ENCODE peak calls at places on chromosome 9, in ten cellular contexts. N, V, Z, G, F, S, B, U, I and T are unnamed samples.

GRCh38 chr9:4339357-4339756 is 39.5 kb upstream of the GLIS3 start:
- DNase-seq in F (peak), Z (peak), G (peak), B (peak), U (peak), N (peak), I (peak), S (peak), V (peak), T (peak)

GRCh38 chr9:95880011-95880690 is 4.7 kb downstream of the ERCC6L2 start:
- DNase-seq in N (no peak), V (peak), F (no peak), B (peak), Z (no peak), U (no peak), S (no peak), I (no peak), G (no peak), T (no peak)

GRCh38 chr9:127177221-127177620 is 54.8 kb upstream of the ANGPTL2 start:
- DNase-seq in U (no peak), Z (no peak), N (no peak), F (no peak), S (no peak), V (no peak), I (peak), B (no peak), G (no peak), T (peak)

GRCh38 chr9:132716007-132716406 is 45.7 kb downstream of the GTF3C4 start:
- DNase-seq in F (no peak), V (no peak), S (no peak), I (no peak), B (no peak), G (no peak), Z (no peak), N (no peak), U (no peak), T (no peak)

GRCh38 chr9:92147854-92148184 is 32.6 kb upstream of the SPTLC1 start:
- DNase-seq in F (no peak), N (no peak), S (no peak), U (no peak), V (no peak), B (no peak), G (no peak), I (no peak), Z (no peak), T (no peak)

GRCh38 chr9:93649610-93650261 is 73.4 kb downstream of the PHF2 start:
- DNase-seq in N (no peak), Z (peak), V (no peak), F (no peak), U (no peak), S (no peak), G (no peak), I (peak), B (no peak), T (no peak)

GRCh38 chr9:31590091-31590490 is 794.4 kb upstream of the ACO1 start:
- DNase-seq in S (no peak), U (no peak), F (no peak), Z (no peak), G (no peak), B (no peak), I (no peak), V (peak), N (no peak), T (peak)

GRCh38 chr9:133141833-133142594 is 21.0 kb upstream of the RALGDS start:
- DNase-seq in Z (no peak), F (no peak), I (no peak), S (no peak), G (no peak), N (peak), V (no peak), U (no peak), B (no peak), T (no peak)

GRCh38 chr9:81564632-81565031 is 124.7 kb downstream of the TLE1 start:
- DNase-seq in V (peak), S (no peak), N (no peak), F (no peak), B (no peak), G (no peak), U (no peak), I (no peak), Z (no peak), T (no peak)

GRCh38 chr9:109182550-109182939 is 15.5 kb upstream of the FRRS1L start:
- DNase-seq in S (no peak), B (no peak), G (no peak), U (no peak), Z (no peak), F (no peak), N (no peak), I (no peak), V (no peak), T (no peak)

GRCh38 chr9:99385814-99386279 is 163.8 kb downstream of the SEC61B start:
- DNase-seq in F (peak), G (no peak), N (no peak), Z (no peak), I (peak), B (peak), S (no peak), V (no peak), U (no peak), T (peak)

GRCh38 chr9:130994135-130994534 is 14.8 kb upstream of the LAMC3 start:
- DNase-seq in B (no peak), V (no peak), G (no peak), I (no peak), F (no peak), S (no peak), U (no peak), Z (no peak), N (no peak), T (no peak)

GRCh38 chr9:123335227-123335985 is 20.6 kb upstream of the CRB2 start:
- DNase-seq in B (peak), N (peak), V (peak), Z (no peak), I (no peak), U (no peak), G (peak), S (no peak), F (peak), T (no peak)

GRCh38 chr9:35570709-35571108 is 34.4 kb upstream of the TESK1 start:
- DNase-seq in F (no peak), U (no peak), V (no peak), N (peak), S (no peak), I (no peak), G (no peak), Z (no peak), B (no peak), T (no peak)

GRCh38 chr9:116674210-116674980 is 12.7 kb upstream of the TRIM32 start:
- DNase-seq in F (no peak), V (no peak), S (no peak), I (no peak), G (no peak), Z (no peak), B (no peak), N (no peak), U (no peak), T (no peak)

GRCh38 chr9:97046228-97046627 is 7.3 kb upstream of the CTSV start:
- DNase-seq in G (peak), I (no peak), S (peak), Z (no peak), V (no peak), B (peak), N (no peak), F (no peak), U (no peak), T (peak)

GRCh38 chr9:109117856-109118801 is 1.6 kb downstream of the TMEM245 start:
- DNase-seq in S (peak), G (no peak), B (peak), N (peak), Z (no peak), U (no peak), V (peak), I (no peak), F (no peak), T (peak)

GRCh38 chr9:131028221-131028884 is 19.4 kb downstream of the LAMC3 start:
- DNase-seq in I (no peak), F (no peak), G (no peak), B (no peak), U (no peak), V (no peak), S (no peak), Z (no peak), N (no peak), T (no peak)

GRCh38 chr9:70387663-70388062 is 26.8 kb downstream of the KLF9 start:
- DNase-seq in G (no peak), I (no peak), F (no peak), S (no peak), U (no peak), B (no peak), N (no peak), Z (no peak), V (no peak), T (no peak)

GRCh38 chr9:125758986-125759811 is 12.0 kb downstream of the PBX3 start:
- DNase-seq in G (no peak), B (no peak), U (no peak), V (peak), S (no peak), F (no peak), I (peak), Z (no peak), N (peak), T (no peak)

GRCh38 chr9:89999176-89999533 is 394.3 kb downstream of the GADD45G start:
- DNase-seq in U (no peak), B (no peak), F (no peak), N (no peak), G (peak), Z (no peak), V (no peak), I (no peak), S (peak), T (no peak)

GRCh38 chr9:96413312-96414221 is 4.6 kb downstream of the ZNF367 start:
- DNase-seq in I (no peak), B (no peak), N (peak), V (no peak), U (no peak), G (no peak), F (no peak), S (no peak), Z (no peak), T (no peak)

GRCh38 chr9:35322075-35322885 is 160.5 kb downstream of the UNC13B start:
- DNase-seq in S (no peak), Z (no peak), B (no peak), V (no peak), G (no peak), U (no peak), N (no peak), F (no peak), I (no peak), T (no peak)

GRCh38 chr9:4741365-4742031 is 496 bp upstream of the AK3 start:
- DNase-seq in V (peak), U (no peak), G (peak), N (no peak), F (no peak), B (peak), Z (no peak), I (peak), S (no peak), T (peak)

GRCh38 chr9:136086951-136087740 is 7.9 kb downstream of the NACC2 start:
- DNase-seq in B (no peak), N (no peak), V (no peak), S (no peak), I (no peak), Z (no peak), G (no peak), F (no peak), U (no peak), T (no peak)

GRCh38 chr9:87763286-87763685 is 37.4 kb downstream of the CTSL start:
- DNase-seq in B (no peak), N (no peak), G (no peak), Z (no peak), U (no peak), F (no peak), V (no peak), I (no peak), S (no peak), T (peak)

GRCh38 chr9:93099551-93100264 is 3.7 kb downstream of the CARD19 start:
- DNase-seq in N (no peak), F (no peak), Z (peak), U (no peak), V (no peak), B (no peak), I (no peak), G (no peak), S (no peak), T (no peak)

GRCh38 chr9:87615547-87616148 is 110.3 kb upstream of the CTSL start:
- DNase-seq in U (no peak), B (peak), I (no peak), F (no peak), N (no peak), S (peak), Z (no peak), G (no peak), V (no peak), T (no peak)

GRCh38 chr9:92501671-92502393 is 19.5 kb upstream of the ASPN start:
- DNase-seq in B (peak), N (no peak), V (peak), Z (no peak), S (peak), I (no peak), U (no peak), F (no peak), G (no peak), T (peak)

GRCh38 chr9:134356496-134357470 is 30.5 kb downstream of the RXRA start:
- DNase-seq in G (peak), Z (no peak), N (no peak), U (no peak), S (peak), B (peak), I (no peak), F (no peak), V (peak), T (peak)

GRCh38 chr9:11618241-11618805 is 1005.5 kb upstream of the PTPRD start:
- DNase-seq in S (no peak), N (no peak), I (no peak), U (no peak), V (no peak), Z (no peak), F (no peak), G (no peak), B (peak), T (no peak)

GRCh38 chr9:135215571-135216161 is 128.2 kb downstream of the OLFM1 start:
- DNase-seq in U (no peak), G (peak), S (no peak), B (peak), Z (no peak), F (no peak), N (no peak), V (peak), I (peak), T (peak)

GRCh38 chr9:136342191-136343120 is 15.1 kb downstream of the GPSM1 start:
- DNase-seq in I (peak), V (peak), G (peak), F (no peak), S (peak), N (peak), Z (peak), B (peak), U (peak), T (peak)

GRCh38 chr9:36991516-36992134 is 42.4 kb downstream of the PAX5 start:
- DNase-seq in G (no peak), F (no peak), B (no peak), I (no peak), U (no peak), Z (no peak), V (peak), N (peak), S (peak), T (peak)

GRCh38 chr9:2235623-2236022 is 220.5 kb downstream of the SMARCA2 start:
- DNase-seq in N (no peak), F (no peak), U (no peak), B (no peak), G (no peak), Z (no peak), S (no peak), I (no peak), V (no peak), T (no peak)

GRCh38 chr9:2241875-2242741 is 227.0 kb downstream of the SMARCA2 start:
- DNase-seq in G (peak), U (peak), B (peak), I (peak), F (no peak), S (peak), N (peak), Z (peak), V (peak), T (peak)

GRCh38 chr9:2243666-2244555 is 228.8 kb downstream of the SMARCA2 start:
- DNase-seq in Z (no peak), I (no peak), U (no peak), S (no peak), G (no peak), F (no peak), B (no peak), V (peak), N (no peak), T (no peak)

GRCh38 chr9:2242778-2243395 is 227.7 kb downstream of the SMARCA2 start:
- DNase-seq in I (no peak), V (peak), F (no peak), S (peak), B (peak), G (no peak), U (no peak), Z (no peak), N (no peak), T (no peak)

DNA sequence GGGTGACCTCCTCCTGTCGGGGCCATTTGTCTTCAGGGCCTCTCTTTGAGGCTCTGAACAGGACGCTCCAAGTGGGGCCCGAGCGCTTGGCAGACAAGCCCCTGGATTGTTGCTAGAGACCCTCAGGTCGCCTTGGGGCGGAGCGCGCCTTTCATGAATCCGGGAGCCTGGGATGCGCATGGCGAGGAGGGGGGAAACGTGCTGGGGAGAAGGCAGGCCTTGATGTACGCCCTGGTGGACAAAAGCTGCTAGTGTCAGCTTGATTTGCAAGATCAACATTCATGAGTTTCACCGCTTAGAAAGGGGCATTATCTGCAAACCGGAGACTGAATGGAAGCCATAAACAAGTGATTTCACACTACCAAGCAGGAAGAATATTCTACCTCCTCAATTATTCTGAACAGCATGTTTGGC is 226.3 kb downstream of the SMARCA2 start:
- DNase-seq in V (peak), S (no peak), U (no peak), Z (no peak), N (no peak), F (no peak), I (no peak), G (no peak), B (peak), T (no peak)
- TF ChIP-seq CTCF in V (peak), S (no peak), U (no peak), Z (no peak), N (peak), F (peak), I (peak), G (no peak), B (peak), T (no peak)

GRCh38 chr9:137547687-137548543 is 2.3 kb downstream of the PNPLA7 start:
- DNase-seq in V (no peak), I (no peak), G (no peak), N (no peak), U (no peak), S (no peak), Z (no peak), B (no peak), F (no peak), T (no peak)

GRCh38 chr9:137550958-137551655 is 572 bp upstream of the MRPL41 start:
- DNase-seq in S (peak), Z (no peak), G (peak), B (peak), N (no peak), U (no peak), I (no peak), F (no peak), V (no peak), T (peak)

GRCh38 chr9:137554349-137554748 is 2.7 kb downstream of the MRPL41 start:
- DNase-seq in I (no peak), B (no peak), U (no peak), N (no peak), Z (no peak), S (no peak), F (no peak), V (no peak), G (no peak), T (no peak)

GRCh38 chr9:137551656-137552534 is at the start of gene MRPL41:
- DNase-seq in G (peak), B (peak), F (peak), I (peak), S (peak), Z (peak), U (peak), N (peak), V (peak), T (peak)

DNA sequence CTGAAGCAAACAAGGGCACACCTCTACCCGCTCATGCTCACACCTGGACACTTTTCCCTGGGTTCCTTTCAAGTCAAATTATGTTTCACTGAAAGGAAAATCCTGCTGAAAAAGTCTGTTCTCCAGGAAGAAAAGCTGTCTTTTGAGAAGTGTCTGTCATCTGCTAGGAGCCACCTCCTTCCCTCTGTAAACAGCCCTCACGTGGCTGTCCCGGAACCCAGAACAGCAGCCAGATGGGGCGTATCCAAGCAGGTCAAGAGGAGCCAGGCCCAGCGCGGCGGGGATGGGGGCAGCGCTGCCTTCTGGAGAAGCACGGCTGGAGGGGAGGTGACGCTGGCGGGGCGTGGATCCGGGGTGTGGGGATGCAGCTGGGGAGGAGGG is at the start of gene PNPLA7:
- DNase-seq in I (peak), G (peak), F (peak), N (peak), U (peak), Z (peak), V (peak), B (peak), S (peak), T (peak)
- TF ChIP-seq CTCF in I (no peak), G (no peak), F (peak), N (no peak), U (no peak), Z (no peak), V (no peak), B (no peak), S (no peak), T (no peak)

DNA sequence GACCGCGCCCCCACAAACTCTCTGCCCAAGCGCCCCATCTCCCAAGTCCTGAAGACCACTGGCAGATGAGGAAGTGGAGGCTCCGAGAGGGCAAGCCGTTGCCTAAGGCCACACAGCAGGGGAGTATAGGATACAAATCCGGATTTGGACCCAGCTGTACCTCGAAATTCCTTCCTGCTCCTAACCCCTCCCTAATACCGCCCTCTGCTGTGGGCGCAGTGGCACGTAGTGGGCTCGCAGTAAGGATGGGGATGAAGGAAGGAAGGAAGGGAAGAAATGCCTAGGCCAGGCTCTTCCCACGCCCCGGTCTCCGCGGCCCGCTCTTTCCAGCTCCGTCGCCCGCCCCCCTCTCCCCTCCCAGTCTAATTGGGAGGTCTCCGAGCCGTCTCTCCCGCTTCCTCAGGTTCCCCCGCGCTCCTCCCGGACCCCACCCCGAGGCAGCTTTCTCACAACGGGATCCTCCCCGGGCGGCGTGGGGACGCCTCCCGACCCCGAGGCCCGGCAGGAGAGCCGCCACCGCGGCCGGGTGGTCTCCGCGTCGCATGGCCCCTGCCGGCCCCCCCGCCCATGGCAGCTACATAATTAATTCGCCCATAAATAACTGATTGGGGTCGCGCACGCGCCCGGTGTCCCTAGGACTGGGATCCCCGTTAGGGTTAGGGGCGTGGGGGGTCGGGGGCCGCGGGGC is 138.9 kb downstream of the C9orf50 start:
- DNase-seq in V (peak), G (no peak), B (peak), U (no peak), Z (no peak), I (peak), S (no peak), N (no peak), F (no peak), T (peak)
- TF ChIP-seq CTCF in V (peak), G (peak), B (peak), U (peak), Z (no peak), I (no peak), S (no peak), N (no peak), F (peak), T (peak)

GRCh38 chr9:114006931-114007691 is 71.0 kb downstream of the AMBP start:
- DNase-seq in U (no peak), S (no peak), F (no peak), V (no peak), I (peak), N (no peak), G (peak), B (no peak), Z (peak), T (no peak)

GRCh38 chr9:114007991-114008666 is 70.0 kb downstream of the AMBP start:
- DNase-seq in G (no peak), N (no peak), I (peak), Z (peak), S (no peak), B (no peak), U (no peak), V (no peak), F (no peak), T (no peak)

GRCh38 chr9:114006155-114006550 is 71.9 kb downstream of the AMBP start:
- DNase-seq in S (no peak), U (no peak), V (no peak), I (peak), N (no peak), B (no peak), G (peak), F (no peak), Z (peak), T (no peak)

GRCh38 chr9:114011313-114011712 is 66.8 kb downstream of the AMBP start:
- DNase-seq in N (no peak), V (no peak), I (no peak), B (no peak), S (no peak), F (no peak), G (no peak), Z (no peak), U (no peak), T (no peak)

GRCh38 chr9:114008667-114009410 is 69.3 kb downstream of the AMBP start:
- DNase-seq in F (no peak), Z (no peak), I (peak), U (no peak), S (no peak), V (no peak), N (no peak), B (no peak), G (no peak), T (no peak)
- TF ChIP-seq CTCF in F (no peak), Z (no peak), I (no peak), U (no peak), S (no peak), V (no peak), N (no peak), B (no peak), G (no peak), T (no peak)